ENCODE peak calls at places on chromosomes 2 and 18, in four cellular contexts. L is K562, S is HepG2, W is HEK293T. B is an unnamed sample.
A peak's percentile ranks its signal among the peaks of the same experiment; 100 is the strongest.

GRCh38 chr2:174561283-174562275 is 36.0 kb downstream of the WIPF1 start:
- DNase-seq in L (no peak), S (no peak), W (no peak), B (no peak)

GRCh38 chr2:44949329-44950151 is 8.0 kb downstream of the SIX3 start:
- DNase-seq in L (no peak), S (no peak), W (peak; percentile 73), B (peak; percentile 78)

GRCh38 chr2:135473567-135473966 is 57.5 kb downstream of the ZRANB3 start:
- DNase-seq in L (peak; percentile 38), S (peak; percentile 57), W (peak; percentile 16), B (peak; percentile 21)

GRCh38 chr2:9299444-9300100 is 93.0 kb downstream of the ASAP2 start:
- DNase-seq in L (no peak), S (no peak), W (no peak), B (no peak)

GRCh38 chr2:179263015-179263414 is 1.6 kb downstream of the SESTD1 start:
- DNase-seq in L (no peak), S (peak; percentile 77), W (no peak), B (no peak)

GRCh38 chr2:119598576-119598975 is 54.3 kb downstream of the CFAP221 start:
- DNase-seq in L (no peak), S (no peak), W (no peak), B (no peak)

GRCh38 chr2:239836021-239836765 is 188.9 kb downstream of the NDUFA10 start:
- DNase-seq in L (no peak), S (no peak), W (no peak), B (no peak)

GRCh38 chr18:45828917-45829811 is 3.7 kb downstream of the SIGLEC15 start:
- DNase-seq in L (peak; percentile 12), S (no peak), W (no peak), B (no peak)

GRCh38 chr18:79447703-79448367 is 52.1 kb downstream of the NFATC1 start:
- DNase-seq in L (no peak), S (no peak), W (no peak), B (no peak)

GRCh38 chr2:172215172-172215935 is 112.7 kb upstream of the DLX2 start:
- DNase-seq in L (no peak), S (no peak), W (no peak), B (no peak)

GRCh38 chr2:122034797-122035196 is 279.3 kb downstream of the TSN start:
- DNase-seq in L (no peak), S (no peak), W (no peak), B (no peak)

GRCh38 chr2:24972315-24972958 is 682 bp upstream of the DNAJC27 start:
- DNase-seq in L (peak; percentile 46), S (peak; percentile 30), W (peak; percentile 31), B (no peak)

GRCh38 chr2:155357172-155357571 is 658.7 kb downstream of the KCNJ3 start:
- DNase-seq in L (no peak), S (no peak), W (no peak), B (no peak)

GRCh38 chr2:147649963-147650362 is 194.9 kb upstream of the ACVR2A start:
- DNase-seq in L (no peak), S (no peak), W (no peak), B (no peak)

GRCh38 chr2:128315829-128316776 is 2.6 kb downstream of the HS6ST1 start:
- DNase-seq in L (no peak), S (no peak), W (no peak), B (no peak)

GRCh38 chr2:72137498-72138010 is 10.1 kb downstream of the CYP26B1 start:
- DNase-seq in L (peak; percentile 84), S (peak; percentile 58), W (peak; percentile 79), B (peak; percentile 91)

GRCh38 chr2:5539281-5540211 is 152.6 kb upstream of the SOX11 start:
- DNase-seq in L (no peak), S (no peak), W (no peak), B (no peak)

GRCh38 chr2:120678251-120678650 is 57.4 kb upstream of the GLI2 start:
- DNase-seq in L (no peak), S (no peak), W (no peak), B (no peak)

GRCh38 chr2:235856151-235856819 is 311.9 kb downstream of the GBX2 start:
- DNase-seq in L (no peak), S (no peak), W (no peak), B (peak; percentile 2)

GRCh38 chr2:5057895-5058294 is 634.3 kb upstream of the SOX11 start:
- DNase-seq in L (no peak), S (no peak), W (no peak), B (no peak)

GRCh38 chr2:226873826-226874225 is 38.0 kb downstream of the RHBDD1 start:
- DNase-seq in L (no peak), S (no peak), W (no peak), B (no peak)

GRCh38 chr2:8312861-8313768 is 368.7 kb upstream of the ID2 start:
- DNase-seq in L (peak; percentile 59), S (no peak), W (no peak), B (no peak)

GRCh38 chr2:24122356-24123211 is 550 bp downstream of the PFN4 start:
- DNase-seq in L (no peak), S (no peak), W (no peak), B (no peak)

GRCh38 chr2:189719531-189719930 is 43.1 kb downstream of the OSGEPL1 start:
- DNase-seq in L (no peak), S (no peak), W (no peak), B (no peak)

GRCh38 chr18:66632771-66633170 is 28.9 kb upstream of the CDH19 start:
- DNase-seq in L (no peak), S (no peak), W (no peak), B (no peak)

GRCh38 chr2:136235451-136236418 is 117.8 kb upstream of the CXCR4 start:
- DNase-seq in L (no peak), S (peak; percentile 35), W (no peak), B (no peak)

GRCh38 chr18:55786651-55787272 is 198.8 kb upstream of the TCF4 start:
- DNase-seq in L (peak; percentile 42), S (no peak), W (no peak), B (no peak)

GRCh38 chr2:45024600-45025291 is 15.5 kb upstream of the SIX2 start:
- DNase-seq in L (peak; percentile 26), S (no peak), W (no peak), B (no peak)

GRCh38 chr2:187078297-187078696 is 229.3 kb upstream of the ZSWIM2 start:
- DNase-seq in L (peak; percentile 13), S (peak; percentile 23), W (no peak), B (no peak)
- TF ChIP-seq ELF4 in L (no peak), S (no peak), W (no peak), B (no peak)

GRCh38 chr18:76380127-76380729 is 114.8 kb downstream of the ZNF516 start:
- DNase-seq in L (no peak), S (no peak), W (no peak), B (no peak)
- TF ChIP-seq ELF4 in L (no peak), S (no peak), W (no peak), B (no peak)

DNA sequence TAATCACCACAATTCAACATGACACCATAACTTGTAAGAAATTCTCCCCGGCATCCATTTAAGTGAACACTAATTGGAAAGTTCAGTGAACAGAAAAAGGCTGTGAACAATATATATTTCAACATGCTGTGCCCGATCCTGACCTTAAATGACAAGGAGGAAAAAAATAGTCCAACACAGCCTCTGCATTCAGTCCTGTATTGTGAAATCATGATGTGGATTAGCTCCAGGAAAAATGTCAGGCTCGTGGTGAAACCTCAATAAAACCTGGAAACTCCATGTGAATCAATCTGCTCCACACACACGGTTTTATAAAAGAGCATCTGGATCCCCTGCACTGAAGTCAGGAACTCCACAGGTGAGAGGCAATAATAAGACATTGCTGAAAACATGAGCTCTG is 145.4 kb upstream of the SPOPL start:
- DNase-seq in L (no peak), S (peak; percentile 70), W (no peak), B (no peak)
- TF ChIP-seq ELF4 in L (no peak), S (no peak), W (no peak), B (no peak)

GRCh38 chr2:11749646-11750349 is 3.4 kb downstream of the LPIN1 start:
- DNase-seq in L (no peak), S (no peak), W (no peak), B (no peak)
- TF ChIP-seq ELF4 in L (no peak), S (no peak), W (no peak), B (no peak)

B was measured in WTC11.